ENCODE peak calls at places on chromosome 2, in ten cellular contexts. V is CD8-positive, alpha-beta T cell; A is sigmoid colon; B is cardiac muscle cell; Q is CD4-positive, alpha-beta memory T cell; W is left lung; J is CD8-positive, alpha-beta memory T cell; O is foreskin keratinocyte; Y is pancreas; F is A549. H is an unnamed sample. For H3K4me1, the result is how much of the 10 kb centered on the place peaks cover.

GRCh38 chr2:105737980-105738657 is 6.6 kb upstream of the NCK2 start:
- DNase-seq in W (no peak), V (no peak), A (no peak), Y (no peak), B (no peak), O (no peak), F (no peak), J (peak), Q (peak), H (no peak)

GRCh38 chr2:216583157-216583556 is 50.1 kb upstream of the IGFBP2 start:
- DNase-seq in V (no peak), Q (no peak), Y (no peak), W (no peak), F (no peak), O (no peak), B (no peak), J (no peak), A (no peak), H (no peak)

GRCh38 chr2:31386172-31386571 is 28.4 kb downstream of the XDH start:
- DNase-seq in B (no peak), J (no peak), V (no peak), Q (no peak), W (no peak), A (no peak), Y (no peak), F (no peak), O (no peak), H (no peak)

GRCh38 chr2:11118761-11119160 is 36.5 kb upstream of the SLC66A3 start:
- DNase-seq in J (no peak), O (no peak), Y (no peak), V (no peak), A (no peak), F (no peak), B (no peak), W (no peak), Q (no peak), H (no peak)

GRCh38 chr2:226137201-226137811 is 662.3 kb downstream of the IRS1 start:
- DNase-seq in Q (no peak), J (no peak), F (no peak), Y (no peak), B (no peak), O (peak), W (no peak), V (no peak), A (no peak), H (no peak)

GRCh38 chr2:159788218-159788617 is 9.8 kb downstream of the CD302 start:
- DNase-seq in W (peak), J (no peak), Y (no peak), F (no peak), Q (no peak), O (peak), B (no peak), V (no peak), A (no peak), H (no peak)

GRCh38 chr2:195561205-195562032 is 95.6 kb upstream of the SLC39A10 start:
- DNase-seq in J (no peak), V (no peak), F (peak), W (no peak), Y (no peak), Q (no peak), A (no peak), O (peak), B (no peak), H (no peak)

GRCh38 chr2:71892896-71893295 is 254.8 kb downstream of the CYP26B1 start:
- DNase-seq in F (no peak), O (no peak), Q (no peak), V (no peak), A (no peak), W (no peak), Y (no peak), J (no peak), B (no peak), H (no peak)

GRCh38 chr2:134728163-134728562 is 9.4 kb upstream of the TMEM163 start:
- DNase-seq in Q (no peak), Y (no peak), V (no peak), B (no peak), F (no peak), J (no peak), O (no peak), A (no peak), W (no peak), H (no peak)

GRCh38 chr2:10405441-10405840 is 42.7 kb downstream of the ODC1 start:
- DNase-seq in J (no peak), B (no peak), F (peak), Y (peak), Q (no peak), W (peak), O (peak), V (no peak), A (peak), H (peak)

GRCh38 chr2:196130039-196130825 is 41.1 kb downstream of the STK17B start:
- DNase-seq in A (no peak), J (no peak), Y (no peak), V (no peak), B (no peak), W (no peak), Q (no peak), O (no peak), F (no peak), H (no peak)

GRCh38 chr2:144835634-144836351 is 315.9 kb upstream of the ZEB2 start:
- DNase-seq in J (no peak), F (no peak), B (no peak), A (no peak), Y (no peak), Q (no peak), W (no peak), O (peak), V (no peak), H (no peak)

GRCh38 chr2:70301344-70302194 is at the start of gene FAM136A:
- DNase-seq in J (peak), W (peak), Y (peak), A (peak), O (no peak), F (peak), B (peak), V (peak), Q (peak), H (peak)
- H3K4me1 ChIP-seq in J (under half), W (under half), Y (under half), A (under half), O (under half), F (under half), B (under half), V (under half), Q (under half), H (under half)

GRCh38 chr2:96501886-96502810 is 3.0 kb downstream of the NEURL3 start:
- DNase-seq in J (no peak), A (no peak), F (no peak), Q (no peak), O (no peak), B (no peak), Y (no peak), V (no peak), W (no peak), H (peak)
- H3K27ac ChIP-seq in J (no peak), A (no peak), F (no peak), Q (no peak), O (no peak), B (no peak), Y (peak), V (no peak), W (peak), H (no peak)

DNA sequence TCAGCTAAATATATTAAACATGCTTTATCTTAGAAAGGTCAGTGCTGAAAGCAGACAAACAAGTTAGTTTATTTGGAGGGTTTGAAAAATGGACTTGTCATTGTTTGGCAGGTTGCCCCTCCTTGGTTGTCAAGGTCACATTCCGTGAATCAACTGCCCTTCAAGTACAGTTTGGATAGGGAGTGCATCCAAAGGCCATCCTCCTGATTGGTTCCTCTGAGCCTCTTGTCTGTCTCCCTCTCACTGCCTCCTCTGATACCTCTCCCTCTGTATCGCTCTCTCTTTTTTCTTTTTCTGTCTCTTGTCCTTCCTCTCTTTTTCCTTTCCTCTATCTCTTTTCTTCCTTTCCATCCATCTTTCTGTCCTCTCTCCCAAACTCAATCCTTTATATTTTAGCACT is 5.4 kb downstream of the ITGAV start:
- DNase-seq in F (no peak), A (no peak), Y (peak), J (no peak), Q (no peak), O (no peak), V (no peak), W (no peak), B (peak), H (no peak)
- H3K4me1 ChIP-seq in F (half or more), A (under half), Y (under half), J (under half), Q (under half), O (under half), V (under half), W (under half), B (under half), H (half or more)

GRCh38 chr2:207512356-207512755 is 17.4 kb upstream of the CREB1 start:
- DNase-seq in V (no peak), A (no peak), W (no peak), J (no peak), F (no peak), Q (no peak), Y (no peak), O (no peak), B (no peak), H (no peak)
- H3K27ac ChIP-seq in V (no peak), A (no peak), W (no peak), J (no peak), F (no peak), Q (no peak), Y (no peak), O (peak), B (no peak), H (no peak)